ENCODE peak calls at places on chromosome 19, in four cellular contexts. J is NCI-H2029; G is T-helper 9 cell; S is stimulated activated CD8-positive, alpha-beta memory T cell treated with anti-CD3 and anti-CD28 coated beads, Interleukin-4, amount 100 ng/mL, for 1 hour. C is an unnamed sample.

GRCh38 chr19:16327911-16328823 is 3.5 kb downstream of the KLF2 start:
- DNase-seq in J (no peak), G (peak), S (no peak), C (no peak)

GRCh38 chr19:14096272-14096992 is 5.9 kb upstream of the SAMD1 start:
- DNase-seq in J (no peak), G (no peak), S (no peak), C (no peak)

GRCh38 chr19:46812898-46813569 is 24.6 kb upstream of the SLC1A5 start:
- DNase-seq in J (no peak), G (no peak), S (no peak), C (no peak)

GRCh38 chr19:17448190-17448967 is at the start of gene TMEM221:
- DNase-seq in J (no peak), G (peak), S (peak), C (peak)

GRCh38 chr19:6415592-6416190 is 8.9 kb downstream of the KHSRP start:
- DNase-seq in J (no peak), G (no peak), S (no peak), C (no peak)

GRCh38 chr19:12778020-12778904 is 2.9 kb upstream of the HOOK2 start:
- DNase-seq in J (peak), G (no peak), S (no peak), C (peak)

GRCh38 chr19:18283338-18283737 is 1.9 kb upstream of the JUND start:
- DNase-seq in J (no peak), G (no peak), S (no peak), C (no peak)

GRCh38 chr19:13700621-13701020 is 63.7 kb upstream of the MRI1 start:
- DNase-seq in J (no peak), G (no peak), S (no peak), C (no peak)

GRCh38 chr19:48169585-48169973 is 565 bp downstream of the LIG1 start:
- DNase-seq in J (peak), G (peak), S (peak), C (peak)

GRCh38 chr19:49058592-49058991 is 1.0 kb upstream of the CGB7 start:
- DNase-seq in J (no peak), G (no peak), S (no peak), C (no peak)

GRCh38 chr19:52453324-52454094 is at the start of gene ZNF578:
- DNase-seq in J (no peak), G (peak), S (peak), C (no peak)

GRCh38 chr19:34962281-34962944 is 1.6 kb downstream of the ZNF792 start:
- DNase-seq in J (peak), G (no peak), S (no peak), C (no peak)

C was measured in NCI-H1105.